ENCODE peak calls at places on chromosome 18, in six cellular contexts. One of them, this sample, is unnamed.

GRCh38 chr18:9428301-9428706 is 47.0 kb upstream of the RALBP1 start:
- DNase-seq in adrenal gland: no peak
- DNase-seq in colonic mucosa: no peak
- DNase-seq in SK-N-SH: peak
- DNase-seq in ovary: no peak
- DNase-seq in A549: no peak
- DNase-seq in this sample: no peak

GRCh38 chr18:28175047-28175929 is 1.6 kb downstream of the CDH2 start:
- DNase-seq in ovary: peak
- DNase-seq in SK-N-SH: peak
- DNase-seq in A549: peak
- DNase-seq in colonic mucosa: no peak
- DNase-seq in adrenal gland: peak
- DNase-seq in this sample: peak

GRCh38 chr18:10519999-10520935 is 5.6 kb upstream of the NAPG start:
- DNase-seq in A549: peak
- DNase-seq in SK-N-SH: peak
- DNase-seq in colonic mucosa: peak
- DNase-seq in adrenal gland: peak
- DNase-seq in ovary: peak
- DNase-seq in this sample: peak

GRCh38 chr18:8661754-8662573 is 43.4 kb upstream of the MTCL1 start:
- DNase-seq in colonic mucosa: peak
- DNase-seq in A549: peak
- DNase-seq in ovary: no peak
- DNase-seq in adrenal gland: no peak
- DNase-seq in SK-N-SH: peak
- DNase-seq in this sample: no peak

GRCh38 chr18:76679877-76680276 is 142.5 kb upstream of the ZNF236 start:
- DNase-seq in SK-N-SH: no peak
- DNase-seq in A549: no peak
- DNase-seq in colonic mucosa: no peak
- DNase-seq in adrenal gland: no peak
- DNase-seq in ovary: no peak
- DNase-seq in this sample: no peak

GRCh38 chr18:3703732-3704176 is 253.8 kb downstream of the TGIF1 start:
- DNase-seq in A549: peak
- DNase-seq in adrenal gland: peak
- DNase-seq in colonic mucosa: peak
- DNase-seq in SK-N-SH: peak
- DNase-seq in ovary: peak
- DNase-seq in this sample: peak

GRCh38 chr18:72086421-72086820 is 457.7 kb downstream of the CBLN2 start:
- DNase-seq in adrenal gland: no peak
- DNase-seq in SK-N-SH: no peak
- DNase-seq in colonic mucosa: no peak
- DNase-seq in ovary: no peak
- DNase-seq in A549: peak
- DNase-seq in this sample: no peak

GRCh38 chr18:48917579-48918101 is 33.1 kb downstream of the SMAD7 start:
- DNase-seq in colonic mucosa: no peak
- DNase-seq in adrenal gland: no peak
- DNase-seq in ovary: no peak
- DNase-seq in A549: no peak
- DNase-seq in SK-N-SH: no peak
- DNase-seq in this sample: no peak

GRCh38 chr18:13577091-13577697 is 149.2 kb downstream of the FAM210A start:
- DNase-seq in colonic mucosa: no peak
- DNase-seq in ovary: no peak
- DNase-seq in SK-N-SH: no peak
- DNase-seq in A549: no peak
- DNase-seq in adrenal gland: no peak
- DNase-seq in this sample: no peak

GRCh38 chr18:76383636-76384035 is 111.4 kb downstream of the ZNF516 start:
- DNase-seq in adrenal gland: no peak
- DNase-seq in ovary: no peak
- DNase-seq in colonic mucosa: no peak
- DNase-seq in SK-N-SH: no peak
- DNase-seq in A549: no peak
- DNase-seq in this sample: no peak

GRCh38 chr18:55447672-55448018 is 140.3 kb downstream of the TCF4 start:
- DNase-seq in colonic mucosa: no peak
- DNase-seq in adrenal gland: no peak
- DNase-seq in ovary: no peak
- DNase-seq in A549: no peak
- DNase-seq in SK-N-SH: no peak
- DNase-seq in this sample: no peak

GRCh38 chr18:55449412-55450140 is 138.4 kb downstream of the TCF4 start:
- DNase-seq in adrenal gland: no peak
- DNase-seq in A549: no peak
- DNase-seq in SK-N-SH: no peak
- DNase-seq in ovary: no peak
- DNase-seq in colonic mucosa: no peak
- DNase-seq in this sample: no peak

GRCh38 chr18:55452123-55452611 is 135.8 kb downstream of the TCF4 start:
- DNase-seq in colonic mucosa: no peak
- DNase-seq in ovary: no peak
- DNase-seq in SK-N-SH: no peak
- DNase-seq in adrenal gland: no peak
- DNase-seq in A549: peak
- DNase-seq in this sample: no peak

GRCh38 chr18:55446996-55447671 is 140.9 kb downstream of the TCF4 start:
- DNase-seq in A549: no peak
- DNase-seq in SK-N-SH: no peak
- DNase-seq in adrenal gland: no peak
- DNase-seq in colonic mucosa: no peak
- DNase-seq in ovary: no peak
- DNase-seq in this sample: no peak

GRCh38 chr18:55448390-55448789 is 139.6 kb downstream of the TCF4 start:
- DNase-seq in colonic mucosa: no peak
- DNase-seq in SK-N-SH: no peak
- DNase-seq in adrenal gland: no peak
- DNase-seq in ovary: no peak
- DNase-seq in A549: no peak
- DNase-seq in this sample: no peak
- H3K27ac ChIP-seq in colonic mucosa: no peak
- H3K27ac ChIP-seq in SK-N-SH: no peak
- H3K27ac ChIP-seq in adrenal gland: no peak
- H3K27ac ChIP-seq in ovary: no peak
- H3K27ac ChIP-seq in A549: no peak
- H3K27ac ChIP-seq in this sample: no peak

GRCh38 chr18:63951302-63951705 is 2.2 kb downstream of the HMSD start:
- DNase-seq in A549: no peak
- DNase-seq in SK-N-SH: no peak
- DNase-seq in adrenal gland: no peak
- DNase-seq in colonic mucosa: no peak
- DNase-seq in ovary: no peak
- DNase-seq in this sample: no peak

GRCh38 chr18:63953811-63954210 is 4.7 kb downstream of the HMSD start:
- DNase-seq in SK-N-SH: no peak
- DNase-seq in adrenal gland: no peak
- DNase-seq in colonic mucosa: no peak
- DNase-seq in A549: no peak
- DNase-seq in ovary: no peak
- DNase-seq in this sample: no peak

GRCh38 chr18:63947051-63947790 is 1.9 kb upstream of the HMSD start:
- DNase-seq in adrenal gland: no peak
- DNase-seq in colonic mucosa: no peak
- DNase-seq in SK-N-SH: no peak
- DNase-seq in ovary: no peak
- DNase-seq in A549: no peak
- DNase-seq in this sample: no peak

GRCh38 chr18:63949068-63949737 is at the start of gene HMSD:
- DNase-seq in ovary: no peak
- DNase-seq in colonic mucosa: peak
- DNase-seq in adrenal gland: peak
- DNase-seq in A549: peak
- DNase-seq in SK-N-SH: peak
- DNase-seq in this sample: peak
- H3K4me3 ChIP-seq in ovary: no peak
- H3K4me3 ChIP-seq in colonic mucosa: no peak
- H3K4me3 ChIP-seq in adrenal gland: no peak
- H3K4me3 ChIP-seq in A549: peak
- H3K4me3 ChIP-seq in SK-N-SH: no peak
- H3K4me3 ChIP-seq in this sample: peak

DNA sequence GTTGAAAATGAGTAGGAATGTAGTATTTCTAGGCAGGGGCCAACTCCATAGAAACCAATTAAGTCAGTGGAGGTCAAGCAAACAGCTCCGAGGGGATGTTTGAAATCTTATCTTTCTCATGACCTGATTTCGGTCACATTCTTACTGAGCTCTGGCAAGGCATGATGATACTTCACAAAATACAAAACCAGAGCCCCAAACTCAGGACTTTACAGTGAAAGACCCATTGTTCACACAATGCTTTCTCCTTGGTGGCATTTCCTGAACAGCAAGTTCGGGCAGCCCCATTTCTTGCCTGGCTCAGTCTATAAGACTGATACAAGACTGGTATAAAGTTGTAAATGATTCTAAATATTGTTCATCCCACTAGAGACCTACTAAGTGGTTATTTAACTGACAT is 53.3 kb downstream of the LAMA1 start:
- DNase-seq in SK-N-SH: no peak
- DNase-seq in ovary: no peak
- DNase-seq in adrenal gland: no peak
- DNase-seq in A549: no peak
- DNase-seq in colonic mucosa: no peak
- DNase-seq in this sample: no peak
- H3K27ac ChIP-seq in SK-N-SH: no peak
- H3K27ac ChIP-seq in ovary: no peak
- H3K27ac ChIP-seq in adrenal gland: no peak
- H3K27ac ChIP-seq in A549: no peak
- H3K27ac ChIP-seq in colonic mucosa: no peak
- H3K27ac ChIP-seq in this sample: no peak

GRCh38 chr18:44841221-44841620 is 160.5 kb downstream of the SETBP1 start:
- DNase-seq in adrenal gland: no peak
- DNase-seq in A549: no peak
- DNase-seq in SK-N-SH: no peak
- DNase-seq in ovary: no peak
- DNase-seq in colonic mucosa: no peak
- DNase-seq in this sample: no peak

GRCh38 chr18:44841769-44842587 is 161.3 kb downstream of the SETBP1 start:
- DNase-seq in colonic mucosa: no peak
- DNase-seq in adrenal gland: no peak
- DNase-seq in SK-N-SH: no peak
- DNase-seq in ovary: no peak
- DNase-seq in A549: no peak
- DNase-seq in this sample: no peak

GRCh38 chr18:44840053-44840826 is 159.6 kb downstream of the SETBP1 start:
- DNase-seq in SK-N-SH: no peak
- DNase-seq in A549: no peak
- DNase-seq in adrenal gland: no peak
- DNase-seq in ovary: peak
- DNase-seq in colonic mucosa: no peak
- DNase-seq in this sample: no peak

GRCh38 chr18:44837491-44838185 is 156.9 kb downstream of the SETBP1 start:
- DNase-seq in SK-N-SH: no peak
- DNase-seq in A549: no peak
- DNase-seq in ovary: no peak
- DNase-seq in colonic mucosa: no peak
- DNase-seq in adrenal gland: no peak
- DNase-seq in this sample: peak

GRCh38 chr18:44839239-44839666 is 158.6 kb downstream of the SETBP1 start:
- DNase-seq in A549: peak
- DNase-seq in colonic mucosa: peak
- DNase-seq in SK-N-SH: no peak
- DNase-seq in adrenal gland: peak
- DNase-seq in ovary: peak
- DNase-seq in this sample: peak
- H3K4me3 ChIP-seq in A549: no peak
- H3K4me3 ChIP-seq in colonic mucosa: no peak
- H3K4me3 ChIP-seq in SK-N-SH: no peak
- H3K4me3 ChIP-seq in adrenal gland: no peak
- H3K4me3 ChIP-seq in ovary: no peak
- H3K4me3 ChIP-seq in this sample: no peak

GRCh38 chr18:37489998-37490397 is 75.6 kb downstream of the CELF4 start:
- DNase-seq in adrenal gland: no peak
- DNase-seq in colonic mucosa: no peak
- DNase-seq in ovary: no peak
- DNase-seq in SK-N-SH: no peak
- DNase-seq in A549: no peak
- DNase-seq in this sample: no peak

GRCh38 chr18:37491526-37491925 is 74.1 kb downstream of the CELF4 start:
- DNase-seq in A549: no peak
- DNase-seq in ovary: no peak
- DNase-seq in colonic mucosa: no peak
- DNase-seq in adrenal gland: no peak
- DNase-seq in SK-N-SH: no peak
- DNase-seq in this sample: no peak

GRCh38 chr18:37486848-37487247 is 78.8 kb downstream of the CELF4 start:
- DNase-seq in SK-N-SH: no peak
- DNase-seq in adrenal gland: no peak
- DNase-seq in ovary: no peak
- DNase-seq in colonic mucosa: no peak
- DNase-seq in A549: no peak
- DNase-seq in this sample: no peak

GRCh38 chr18:37487400-37487831 is 78.2 kb downstream of the CELF4 start:
- DNase-seq in adrenal gland: peak
- DNase-seq in SK-N-SH: peak
- DNase-seq in A549: no peak
- DNase-seq in ovary: peak
- DNase-seq in colonic mucosa: no peak
- DNase-seq in this sample: no peak

DNA sequence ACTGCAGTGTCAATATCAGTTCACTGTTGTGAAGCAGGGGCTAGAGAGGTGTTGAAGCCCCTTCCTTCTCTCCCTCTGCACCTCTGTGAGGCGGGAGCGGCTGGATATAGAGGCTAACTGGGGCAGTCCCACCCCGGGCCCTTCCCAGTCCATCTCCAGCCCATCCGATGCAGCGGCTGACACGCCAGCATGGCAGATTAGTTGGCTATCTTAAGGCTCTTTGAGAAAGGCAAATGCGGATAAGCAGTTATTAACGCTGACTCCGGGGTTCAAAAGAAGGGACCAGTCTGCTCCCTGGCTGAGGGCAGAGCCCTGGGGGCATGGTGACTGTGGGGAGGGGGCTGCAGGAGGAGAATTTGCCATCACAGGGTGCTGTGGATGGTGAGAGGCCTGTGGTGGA is 76.6 kb downstream of the CELF4 start:
- DNase-seq in colonic mucosa: no peak
- DNase-seq in A549: no peak
- DNase-seq in ovary: no peak
- DNase-seq in SK-N-SH: no peak
- DNase-seq in adrenal gland: no peak
- DNase-seq in this sample: no peak
- H3K27ac ChIP-seq in colonic mucosa: no peak
- H3K27ac ChIP-seq in A549: no peak
- H3K27ac ChIP-seq in ovary: no peak
- H3K27ac ChIP-seq in SK-N-SH: no peak
- H3K27ac ChIP-seq in adrenal gland: no peak
- H3K27ac ChIP-seq in this sample: no peak